ENCODE peak calls at places on chromosomes 3 and 15, in four cellular contexts. N is neural progenitor cell, R is IMR-90, W is trophoblast cell. K is an unnamed sample. For H3K4me1, the result is how much of the 10 kb centered on the place peaks cover.

GRCh38 chr3:21747376-21747775 is 3.6 kb downstream of the ZNF385D start:
- DNase-seq in N (peak), R (no peak), W (no peak), K (peak)

GRCh38 chr15:22892333-22892732 is 53.9 kb downstream of the NIPA2 start:
- DNase-seq in N (no peak), R (no peak), W (peak), K (no peak)

GRCh38 chr3:23258110-23258509 is 55.0 kb downstream of the UBE2E2 start:
- DNase-seq in N (no peak), R (peak), W (no peak), K (no peak)

GRCh38 chr3:160796813-160797164 is 40.8 kb downstream of the PPM1L start:
- DNase-seq in N (no peak), R (no peak), W (no peak), K (no peak)

GRCh38 chr3:94114667-94115066 is 51.8 kb downstream of the NSUN3 start:
- DNase-seq in N (no peak), R (no peak), W (no peak), K (no peak)

GRCh38 chr15:60591491-60592385 is 112.8 kb upstream of the ICE2 start:
- DNase-seq in N (peak), R (no peak), W (peak), K (peak)

GRCh38 chr15:29698030-29698701 is 124.1 kb downstream of the TJP1 start:
- DNase-seq in N (no peak), R (peak), W (peak), K (peak)

GRCh38 chr15:41241251-41241964 is 10.3 kb downstream of the CHP1 start:
- DNase-seq in N (no peak), R (no peak), W (no peak), K (no peak)

DNA sequence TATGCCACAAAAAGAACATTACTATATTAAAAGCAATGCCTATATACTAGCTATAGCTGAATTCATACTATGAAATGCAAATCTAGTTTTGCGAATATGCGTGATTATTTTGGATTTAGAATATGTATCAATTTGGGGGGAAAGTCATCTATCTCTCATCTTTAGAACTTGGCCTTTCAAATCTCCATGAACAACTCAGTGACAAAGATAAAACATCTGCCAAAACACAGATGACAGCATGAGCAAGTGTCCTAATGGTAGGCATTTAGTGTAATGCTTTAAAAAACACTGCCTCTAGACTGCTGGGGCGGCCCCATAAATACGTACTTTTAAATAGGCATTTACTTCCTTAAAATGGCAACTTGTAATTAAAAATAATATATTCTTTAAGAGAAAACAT is 2.7 kb downstream of the CD47 start:
- DNase-seq in N (no peak), R (no peak), W (no peak), K (no peak)
- H3K4me1 ChIP-seq in N (under half), R (under half), W (under half), K (under half)

DNA sequence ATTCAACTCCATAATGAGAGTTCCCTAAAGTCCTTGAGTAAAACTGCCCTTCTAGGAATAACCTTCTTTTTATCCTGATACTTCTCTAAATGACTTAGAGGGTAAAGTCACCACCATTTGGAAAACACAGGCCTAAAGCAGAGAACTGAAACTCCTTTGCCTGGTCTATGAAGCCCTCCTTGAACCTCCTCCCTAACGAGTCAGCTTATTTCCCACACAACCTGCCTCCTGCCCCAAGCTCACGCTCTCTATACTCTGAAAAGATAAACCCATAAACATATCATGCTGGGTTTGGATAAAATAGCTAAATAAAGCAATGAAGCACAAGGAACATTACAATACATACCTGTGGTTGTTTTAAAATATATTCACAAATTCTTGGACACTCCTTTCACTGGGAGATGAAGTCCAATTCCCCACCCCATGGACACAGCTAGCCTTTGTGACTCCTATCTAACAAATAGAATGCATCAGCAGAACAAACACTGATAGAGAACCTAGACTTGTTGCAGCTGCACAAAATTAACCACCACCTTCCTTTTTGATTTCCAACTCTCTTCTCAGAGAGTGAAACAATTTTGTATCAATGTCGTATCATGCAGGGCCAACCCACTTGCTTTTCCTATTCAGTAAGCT is 98.2 kb downstream of the PLCH1 start:
- DNase-seq in N (no peak), R (no peak), W (no peak), K (no peak)
- H3K9ac ChIP-seq in N (no peak), R (no peak), W (no peak), K (no peak)

GRCh38 chr3:186937017-186937875 is 6.9 kb downstream of the ST6GAL1 start:
- DNase-seq in N (no peak), R (no peak), W (no peak), K (no peak)

GRCh38 chr3:186942168-186942567 is 11.8 kb downstream of the ST6GAL1 start:
- DNase-seq in N (no peak), R (no peak), W (no peak), K (no peak)

GRCh38 chr3:186939536-186939935 is 9.2 kb downstream of the ST6GAL1 start:
- DNase-seq in N (no peak), R (no peak), W (no peak), K (no peak)

GRCh38 chr3:186938716-186939115 is 8.4 kb downstream of the ST6GAL1 start:
- DNase-seq in N (no peak), R (peak), W (peak), K (no peak)

GRCh38 chr3:186940965-186941364 is 10.6 kb downstream of the ST6GAL1 start:
- DNase-seq in N (no peak), R (peak), W (no peak), K (no peak)
- H3K4me2 ChIP-seq in N (no peak), R (no peak), W (no peak), K (no peak)

DNA sequence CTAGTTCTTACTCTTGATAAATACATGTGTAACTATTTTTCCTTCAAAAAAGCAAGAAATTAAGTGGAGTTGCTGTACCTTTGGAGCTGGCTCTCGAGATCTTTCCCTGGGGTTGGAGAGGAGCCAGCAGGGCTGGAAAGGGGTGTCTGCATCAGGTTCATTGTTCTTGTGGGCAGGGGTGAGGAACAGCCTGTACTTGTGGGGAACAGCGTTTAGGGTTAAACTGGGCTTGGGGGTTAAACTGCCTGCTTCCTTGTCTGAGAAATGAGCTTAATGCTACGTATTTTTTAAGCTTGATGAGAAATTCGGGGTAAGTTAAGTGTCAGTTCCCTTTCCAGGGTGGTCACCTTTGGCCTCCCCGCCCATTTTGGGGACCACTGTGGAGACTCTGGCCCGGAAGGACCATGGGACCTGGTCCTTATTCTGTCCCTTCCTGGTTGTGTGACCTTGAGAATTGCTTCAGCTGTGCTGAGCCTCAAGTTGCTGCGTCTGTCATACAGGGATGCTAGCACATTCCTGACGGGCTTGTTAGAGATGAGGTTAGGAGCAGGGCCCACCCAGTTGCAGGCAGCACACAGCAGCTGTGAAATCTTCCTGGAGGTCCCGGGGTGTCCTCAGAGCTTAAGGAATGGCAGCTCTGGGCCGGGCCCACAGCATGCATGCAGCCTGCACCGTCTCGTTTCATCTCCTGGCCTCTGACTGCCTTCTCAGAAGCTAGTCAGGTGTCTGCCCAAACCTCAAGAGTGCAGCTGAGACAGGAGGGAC is 11.6 kb downstream of the H1-8 start:
- DNase-seq in N (peak), R (no peak), W (no peak), K (no peak)
- H3K4me1 ChIP-seq in N (under half), R (under half), W (under half), K (under half)

GRCh38 chr3:192514754-192515660 is 212.3 kb downstream of the FGF12 start:
- DNase-seq in N (peak), R (no peak), W (peak), K (no peak)
- H3K9ac ChIP-seq in N (no peak), R (no peak), W (peak), K (no peak)

GRCh38 chr15:78037328-78037727 is 40.2 kb downstream of the TBC1D2B start:
- DNase-seq in N (no peak), R (no peak), W (no peak), K (no peak)

GRCh38 chr15:78035861-78036476 is 41.5 kb downstream of the TBC1D2B start:
- DNase-seq in N (no peak), R (no peak), W (no peak), K (no peak)

GRCh38 chr15:78035319-78035718 is 42.2 kb downstream of the TBC1D2B start:
- DNase-seq in N (no peak), R (no peak), W (no peak), K (no peak)

GRCh38 chr15:78034495-78035191 is 42.9 kb downstream of the TBC1D2B start:
- DNase-seq in N (no peak), R (peak), W (no peak), K (peak)

GRCh38 chr15:78033864-78034263 is 43.6 kb downstream of the TBC1D2B start:
- DNase-seq in N (no peak), R (peak), W (no peak), K (no peak)
- H3K4me2 ChIP-seq in N (no peak), R (no peak), W (no peak), K (no peak)

GRCh38 chr3:58570851-58571250 is 6.3 kb downstream of the FAM107A start:
- DNase-seq in N (no peak), R (no peak), W (no peak), K (no peak)
- H3K4me1 ChIP-seq in N (under half), R (under half), W (under half), K (under half)

GRCh38 chr3:196232882-196233251 is 16.5 kb downstream of the SLC51A start:
- DNase-seq in N (no peak), R (no peak), W (no peak), K (no peak)
- H3K9ac ChIP-seq in N (no peak), R (no peak), W (no peak), K (no peak)

GRCh38 chr3:152243301-152243711 is 25.4 kb upstream of the MBNL1 start:
- DNase-seq in N (no peak), R (no peak), W (no peak), K (no peak)
- H3K4me2 ChIP-seq in N (no peak), R (no peak), W (no peak), K (no peak)

K was measured in mammary epithelial cell.